ENCODE peak calls at places on chromosomes 6 and 20, in four cellular contexts. U, P, T and H are unnamed samples.

GRCh38 chr6:1025821-1026220 is 286.1 kb upstream of the FOXQ1 start:
- DNase-seq in T (no peak), P (no peak), U (no peak), H (no peak)

GRCh38 chr6:39137235-39137634 is 22.2 kb upstream of the SAYSD1 start:
- DNase-seq in U (peak; percentile 93), P (no peak), T (no peak), H (no peak)

GRCh38 chr20:47487175-47487917 is 14.3 kb upstream of the NCOA3 start:
- DNase-seq in P (no peak), T (no peak), U (no peak), H (no peak)

GRCh38 chr6:119076173-119076965 is 2.1 kb downstream of the FAM184A start:
- DNase-seq in P (no peak), U (no peak), T (no peak), H (no peak)

GRCh38 chr20:3843490-3843889 is 3.1 kb upstream of the MAVS start:
- DNase-seq in T (peak; percentile 43), U (no peak), P (no peak), H (no peak)

GRCh38 chr20:38987777-38988176 is 25.6 kb downstream of the DHX35 start:
- DNase-seq in P (no peak), T (no peak), U (no peak), H (no peak)

GRCh38 chr6:23213193-23213592 is 643.8 kb downstream of the HDGFL1 start:
- DNase-seq in T (no peak), U (no peak), P (no peak), H (no peak)

GRCh38 chr6:3882865-3883264 is 33.7 kb downstream of the FAM50B start:
- DNase-seq in U (no peak), P (no peak), T (no peak), H (no peak)

GRCh38 chr6:93017213-93017612 is 402.1 kb downstream of the EPHA7 start:
- DNase-seq in U (no peak), P (no peak), T (no peak), H (no peak)
- H3K4me3 ChIP-seq in U (no peak overlapping the region), P (no peak overlapping the region), T (no peak overlapping the region), H (no peak overlapping the region)

DNA sequence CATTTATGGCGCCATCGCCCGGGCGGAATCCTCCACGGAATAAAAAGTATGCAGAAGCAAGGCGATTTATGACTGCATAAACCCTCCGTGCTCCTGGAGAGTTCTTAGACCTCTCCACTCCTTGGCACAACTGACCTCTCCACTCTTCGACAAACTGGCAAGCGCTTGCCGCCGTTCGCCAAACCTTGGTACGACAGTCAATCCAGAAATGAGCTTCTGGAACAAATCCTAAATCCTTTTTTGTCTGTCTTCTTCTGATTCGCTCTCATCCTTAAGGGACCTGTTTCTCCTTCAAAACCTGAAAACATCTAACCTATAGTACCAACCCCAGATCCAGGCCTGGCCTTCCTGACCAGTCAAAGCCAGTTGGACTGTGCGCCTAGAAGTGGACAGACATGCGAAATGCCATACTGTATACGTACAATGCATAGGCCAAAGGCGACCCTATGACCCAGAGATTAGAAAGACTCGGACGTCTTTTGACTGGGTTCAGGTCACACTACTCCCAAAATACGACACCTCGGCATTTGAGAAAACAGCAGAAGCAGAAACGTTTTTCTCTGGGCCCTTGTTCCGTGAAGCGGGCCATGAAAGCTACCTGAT is 59.4 kb downstream of the TRIM27 start:
- DNase-seq in P (peak; percentile 60), U (no peak), T (no peak), H (no peak)
- H3K4me3 ChIP-seq in P (peak overlapping the region; percentile 56), U (peak overlapping the region; percentile 70), T (peak overlapping the region; percentile 51), H (peak overlapping the region; percentile 76)

GRCh38 chr6:89120371-89120770 is 2.5 kb upstream of the SRSF12 start:
- DNase-seq in T (no peak), U (no peak), P (no peak), H (no peak)

GRCh38 chr6:89121934-89122333 is 4.1 kb upstream of the SRSF12 start:
- DNase-seq in U (no peak), T (no peak), P (no peak), H (no peak)

GRCh38 chr6:89118931-89119330 is 1.1 kb upstream of the SRSF12 start:
- DNase-seq in P (no peak), U (no peak), T (no peak), H (no peak)

GRCh38 chr6:89116702-89117101 is 1.2 kb downstream of the SRSF12 start:
- DNase-seq in P (no peak), T (no peak), U (no peak), H (no peak)

DNA sequence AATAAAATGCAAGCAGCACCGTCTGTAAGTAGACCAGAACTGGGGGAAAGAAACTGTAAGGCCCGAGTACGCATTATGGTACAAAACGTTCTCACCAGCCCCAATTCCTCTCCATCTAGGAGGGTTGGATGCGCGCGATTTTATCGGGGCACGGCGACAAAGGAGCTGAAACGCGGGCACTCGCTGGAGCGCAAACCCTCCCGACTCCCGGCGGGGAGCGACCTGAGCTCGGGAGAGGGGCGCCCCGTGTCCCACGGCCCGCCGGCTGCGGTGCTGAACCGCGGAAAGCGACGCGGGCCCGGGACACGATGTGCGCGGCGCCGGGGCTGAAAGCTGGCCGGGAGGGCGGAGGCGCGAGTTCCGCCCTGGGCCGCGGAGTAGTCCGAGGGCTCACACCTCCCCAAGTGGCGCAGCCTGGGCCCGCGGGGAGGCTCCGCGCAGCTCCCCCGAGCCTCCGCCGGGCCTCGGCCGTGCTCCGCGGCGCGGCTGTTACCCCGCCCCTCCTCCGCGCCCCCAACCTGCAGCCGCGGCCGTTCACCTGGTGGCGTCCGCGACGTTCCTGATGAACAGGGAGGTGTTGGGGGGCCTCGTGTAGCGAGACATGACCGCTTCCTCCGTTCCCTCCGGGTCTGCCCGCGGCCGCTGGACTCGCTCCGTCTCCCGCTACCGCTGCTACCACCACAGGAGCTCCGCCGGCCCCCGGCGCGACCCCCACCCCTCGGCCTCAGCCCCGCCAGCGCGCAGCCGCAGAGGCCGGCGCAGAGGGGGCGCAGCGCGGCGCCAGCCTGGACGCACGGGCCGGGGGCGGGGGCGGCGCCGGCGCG is at the start of gene SRSF12:
- DNase-seq in T (no peak), P (peak; percentile 31), U (peak; percentile 73), H (peak; percentile 67)
- H3K4me3 ChIP-seq in T (peak within 1 kb of the TSS; percentile 36), P (peak within 1 kb of the TSS; percentile 61), U (peak within 1 kb of the TSS; percentile 91), H (peak within 1 kb of the TSS; percentile 69)

GRCh38 chr6:114343782-114344144 is 940 bp upstream of the HS3ST5 start:
- DNase-seq in U (no peak), P (no peak), T (no peak), H (no peak)
- H3K4me3 ChIP-seq in U (peak overlapping the region; percentile 50), P (no peak overlapping the region), T (no peak overlapping the region), H (peak overlapping the region; percentile 52)

GRCh38 chr6:42971746-42972327 is 7.1 kb downstream of the PEX6 start:
- DNase-seq in P (no peak), T (no peak), U (no peak), H (no peak)

GRCh38 chr6:42978487-42978792 is 541 bp downstream of the PEX6 start:
- DNase-seq in U (no peak), P (no peak), T (no peak), H (no peak)

GRCh38 chr6:42978793-42979522 is at the start of gene PEX6:
- DNase-seq in P (peak; percentile 86), T (peak; percentile 70), U (peak; percentile 95), H (peak; percentile 94)

GRCh38 chr6:42970859-42971612 is 7.9 kb downstream of the PEX6 start:
- DNase-seq in T (no peak), U (no peak), P (no peak), H (no peak)

GRCh38 chr6:42974919-42975505 is 4.0 kb downstream of the PEX6 start:
- DNase-seq in P (no peak), T (no peak), U (no peak), H (no peak)
- H3K4me3 ChIP-seq in P (no peak overlapping the region), T (no peak overlapping the region), U (no peak overlapping the region), H (no peak overlapping the region)

DNA sequence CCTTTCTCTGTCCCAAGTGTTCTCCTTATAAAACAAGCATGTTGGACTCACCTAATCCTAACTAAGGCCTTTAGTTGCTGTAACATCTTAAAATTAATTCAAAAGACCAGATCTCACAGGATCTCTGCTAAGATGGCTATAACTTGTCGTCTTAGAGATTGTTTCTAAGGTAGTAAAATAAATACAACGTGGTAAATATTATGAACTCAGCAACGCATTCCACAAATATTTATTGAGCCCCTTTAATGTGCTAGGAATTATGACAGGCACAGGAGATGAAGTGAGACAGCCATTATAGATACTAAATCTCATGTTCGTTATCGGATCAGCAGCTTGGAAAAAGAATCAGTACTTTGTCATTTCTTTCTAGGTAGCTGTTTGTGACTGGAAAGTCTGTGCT is 20.8 kb upstream of the MCM3 start:
- DNase-seq in T (no peak), P (no peak), U (no peak), H (no peak)
- H3K4me3 ChIP-seq in T (no peak overlapping the region), P (no peak overlapping the region), U (no peak overlapping the region), H (no peak overlapping the region)

GRCh38 chr6:33392168-33392947 is 735 bp downstream of the KIFC1 start:
- DNase-seq in T (no peak), U (no peak), P (no peak), H (no peak)
- H3K4me3 ChIP-seq in T (peak overlapping the region; percentile 97), U (peak overlapping the region; percentile 75), P (peak overlapping the region; percentile 67), H (peak overlapping the region; percentile 50)

DNA sequence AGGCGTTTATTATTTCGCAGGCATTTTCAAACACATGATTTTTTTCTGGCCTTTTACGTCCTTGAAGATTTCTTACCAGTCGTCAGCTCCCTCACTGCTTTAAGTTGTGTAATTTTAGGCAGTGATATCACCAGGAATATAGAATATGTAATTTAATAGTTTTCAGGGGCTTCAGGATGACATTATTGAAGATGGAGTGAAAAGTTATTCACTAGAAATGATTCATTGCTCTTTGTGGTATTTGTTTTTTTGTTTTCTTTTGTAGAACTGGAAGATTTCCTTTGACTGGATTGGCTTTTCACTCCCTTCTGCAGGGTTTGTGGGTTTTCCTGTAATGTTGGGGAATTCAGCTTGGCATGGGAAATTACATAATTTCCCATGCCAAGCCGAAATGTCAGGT is 2.0 kb downstream of the LRRC1 start:
- DNase-seq in T (no peak), P (no peak), U (no peak), H (no peak)
- H3K4me3 ChIP-seq in T (peak overlapping the region; percentile 65), P (no peak overlapping the region), U (no peak overlapping the region), H (peak overlapping the region; percentile 83)